ENCODE peak calls at places on chromosome 14, in eight cellular contexts. A is nephron progenitor cell, T is pancreas, O is fibroblast of the aortic adventitia, U is neural progenitor cell, P is WTC11, D is lung, W is Calu3. B is an unnamed sample.

GRCh38 chr14:73829526-73830431 is 21.9 kb upstream of the PTGR2 start:
- DNase-seq in O (peak), T (no peak), A (no peak), P (no peak), W (peak), U (no peak), D (peak), B (no peak)

GRCh38 chr14:26319139-26319864 is 278.5 kb downstream of the NOVA1 start:
- DNase-seq in O (no peak), U (no peak), T (no peak), W (no peak), P (no peak), D (no peak), A (no peak), B (no peak)

GRCh38 chr14:97462081-97462480 is 664.9 kb downstream of the VRK1 start:
- DNase-seq in O (no peak), P (no peak), W (no peak), T (no peak), D (no peak), U (no peak), A (no peak), B (no peak)

GRCh38 chr14:20630340-20631022 is 11.0 kb downstream of the OR6S1 start:
- DNase-seq in U (peak), D (no peak), T (no peak), P (peak), A (peak), O (peak), W (peak), B (no peak)

GRCh38 chr14:28515571-28515970 is 251.0 kb upstream of the FOXG1 start:
- DNase-seq in W (no peak), P (no peak), T (no peak), A (no peak), O (peak), U (no peak), D (no peak), B (no peak)

GRCh38 chr14:56059054-56059453 is 59.2 kb upstream of the PELI2 start:
- DNase-seq in A (no peak), P (no peak), O (no peak), U (no peak), W (no peak), D (no peak), T (no peak), B (no peak)

GRCh38 chr14:31568151-31568550 is 6.9 kb downstream of the NUBPL start:
- DNase-seq in P (no peak), A (no peak), U (no peak), O (peak), W (no peak), D (no peak), T (no peak), B (no peak)

GRCh38 chr14:30779210-30779609 is 95.1 kb upstream of the COCH start:
- DNase-seq in D (no peak), A (no peak), U (no peak), T (no peak), P (no peak), O (peak), W (no peak), B (no peak)

GRCh38 chr14:101591582-101591981 is 30.3 kb downstream of the DIO3 start:
- DNase-seq in A (no peak), W (no peak), T (no peak), U (no peak), O (no peak), D (no peak), P (no peak), B (no peak)

GRCh38 chr14:67485501-67486095 is 2.9 kb downstream of the TMEM229B start:
- DNase-seq in A (no peak), P (no peak), D (no peak), U (no peak), O (no peak), T (no peak), W (no peak), B (no peak)

GRCh38 chr14:37411079-37411735 is 183.8 kb downstream of the FOXA1 start:
- DNase-seq in O (no peak), P (no peak), W (no peak), U (no peak), A (no peak), D (no peak), T (no peak), B (no peak)

GRCh38 chr14:100049220-100049619 is 16.0 kb upstream of the EVL start:
- DNase-seq in W (no peak), A (no peak), P (no peak), U (no peak), O (peak), T (no peak), D (no peak), B (no peak)

GRCh38 chr14:70934502-70935134 is 27.4 kb downstream of the PCNX1 start:
- DNase-seq in O (peak), P (no peak), T (no peak), W (no peak), A (no peak), D (no peak), U (no peak), B (no peak)

GRCh38 chr14:97846156-97846555 is 1049.0 kb downstream of the VRK1 start:
- DNase-seq in P (no peak), U (no peak), O (no peak), T (no peak), A (no peak), D (no peak), W (no peak), B (peak)

GRCh38 chr14:22124071-22124613 is 450.5 kb upstream of the OR4E1 start:
- DNase-seq in U (no peak), W (no peak), O (no peak), T (no peak), P (no peak), D (no peak), A (no peak), B (no peak)
- TF ChIP-seq CTCF in U (no peak), W (no peak), O (no peak), T (no peak), P (no peak), D (no peak), A (no peak), B (no peak)

GRCh38 chr14:59131926-59132763 is 56.3 kb upstream of the DAAM1 start:
- DNase-seq in O (no peak), U (no peak), P (no peak), A (no peak), T (no peak), D (no peak), W (no peak), B (no peak)
- TF ChIP-seq CTCF in O (no peak), U (no peak), P (no peak), A (no peak), T (no peak), D (no peak), W (no peak), B (no peak)

GRCh38 chr14:92792885-92793284 is 1.2 kb upstream of the GOLGA5 start:
- DNase-seq in U (peak), D (no peak), W (no peak), O (no peak), A (no peak), T (no peak), P (no peak), B (no peak)
- TF ChIP-seq CTCF in U (no peak), D (no peak), W (no peak), O (no peak), A (no peak), T (no peak), P (no peak), B (no peak)

DNA sequence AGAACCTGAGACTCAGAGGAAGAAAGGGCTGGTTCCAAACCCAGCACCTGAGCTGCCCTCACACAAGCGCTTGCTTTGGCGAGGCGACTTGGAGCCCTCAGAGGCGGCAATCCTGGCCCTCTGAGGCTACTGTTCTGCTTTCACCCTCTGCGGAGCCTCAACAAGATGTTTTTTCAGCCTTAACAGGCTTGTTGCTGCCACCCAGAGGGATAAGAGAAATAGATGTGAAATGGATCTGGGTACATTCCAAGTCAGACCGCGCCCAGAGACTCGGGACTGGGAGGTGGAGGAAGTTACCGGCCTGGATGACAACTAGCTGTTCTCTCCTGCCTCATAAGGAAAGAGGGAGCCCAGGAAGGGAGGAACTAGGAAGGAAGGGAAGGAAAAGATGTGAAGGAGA is 89.6 kb downstream of the TTC7B start:
- DNase-seq in O (peak), P (peak), W (peak), A (peak), D (peak), U (peak), T (no peak), B (peak)
- TF ChIP-seq CTCF in O (peak), P (no peak), W (no peak), A (no peak), D (no peak), U (peak), T (no peak), B (peak)

DNA sequence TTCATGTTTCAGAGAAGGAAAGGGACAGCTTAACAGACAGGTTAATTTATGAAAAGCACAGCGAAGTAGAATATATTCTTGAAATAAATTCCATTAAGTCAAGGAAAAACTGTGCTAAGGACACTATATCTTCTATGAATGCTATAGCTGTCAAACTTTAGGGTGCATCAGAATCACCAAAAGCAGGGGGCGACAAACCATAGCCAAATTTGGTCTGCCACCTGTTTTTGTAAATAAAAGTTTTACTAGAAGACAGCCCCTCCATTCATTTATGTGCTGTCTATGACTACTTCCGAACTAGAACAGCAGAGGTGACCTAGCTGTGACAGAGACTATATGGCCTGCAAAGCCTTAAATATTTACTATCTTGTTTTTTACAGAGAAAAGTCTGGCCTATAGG is 25.9 kb downstream of the PPP4R3A start:
- DNase-seq in D (no peak), O (no peak), T (no peak), U (no peak), W (no peak), A (no peak), P (no peak), B (no peak)
- TF ChIP-seq CTCF in D (no peak), O (no peak), T (no peak), U (peak), W (no peak), A (no peak), P (no peak), B (no peak)

GRCh38 chr14:54815531-54815930 is 87.1 kb downstream of the GCH1 start:
- DNase-seq in D (no peak), P (no peak), W (no peak), O (no peak), A (no peak), T (no peak), U (no peak), B (peak)

GRCh38 chr14:54813081-54813480 is 89.5 kb downstream of the GCH1 start:
- DNase-seq in O (no peak), A (no peak), W (no peak), D (no peak), T (no peak), P (no peak), U (no peak), B (no peak)

GRCh38 chr14:54812661-54813060 is 90.0 kb downstream of the GCH1 start:
- DNase-seq in A (no peak), U (no peak), D (no peak), T (no peak), W (no peak), O (no peak), P (no peak), B (peak)

GRCh38 chr14:54815016-54815415 is 87.6 kb downstream of the GCH1 start:
- DNase-seq in T (peak), P (no peak), U (no peak), A (no peak), W (peak), D (peak), O (peak), B (peak)

DNA sequence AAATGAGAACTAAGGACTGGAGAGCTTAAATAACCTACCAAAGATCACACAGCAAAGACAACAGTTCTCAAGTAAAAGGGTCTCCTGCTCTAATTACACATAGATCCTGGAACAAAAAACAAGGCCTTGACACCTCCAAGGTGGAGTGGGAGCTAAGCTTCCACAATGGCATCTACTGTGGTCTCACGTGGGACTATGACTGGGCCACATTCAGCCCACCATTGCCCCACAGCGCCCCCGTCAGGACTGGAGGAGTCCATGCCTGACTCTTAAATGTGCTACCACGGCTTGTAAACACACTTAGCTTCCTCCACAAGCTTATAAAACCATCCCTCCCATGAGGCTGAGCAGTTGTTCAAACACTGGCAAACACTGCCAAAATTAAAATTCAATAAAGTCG is 88.5 kb downstream of the GCH1 start:
- DNase-seq in T (no peak), U (no peak), A (no peak), W (peak), D (no peak), P (peak), O (no peak), B (peak)
- TF ChIP-seq CTCF in T (no peak), U (no peak), A (peak), W (no peak), D (no peak), P (peak), O (peak), B (no peak)

B was measured in osteocyte.